ENCODE peak calls at places on chromosomes 6 and 20, in five cellular contexts. One of them, this sample, is unnamed.

GRCh38 chr6:291148-291696 is 1.1 kb upstream of the DUSP22 start:
- DNase-seq in H1: no peak
- DNase-seq in H9: no peak
- DNase-seq in mesenchymal stem cell: no peak
- DNase-seq in trophoblast cell: peak; percentile 98
- DNase-seq in this sample: no peak

GRCh38 chr20:33812673-33813462 is 1.7 kb downstream of the CHMP4B start:
- DNase-seq in H1: no peak
- DNase-seq in H9: no peak
- DNase-seq in mesenchymal stem cell: peak; percentile 52
- DNase-seq in trophoblast cell: peak; percentile 53
- DNase-seq in this sample: no peak

GRCh38 chr6:31399589-31400466 is 3.6 kb upstream of the MICA start:
- DNase-seq in H1: no peak
- DNase-seq in H9: peak; percentile 78
- DNase-seq in mesenchymal stem cell: peak; percentile 95
- DNase-seq in trophoblast cell: peak; percentile 98
- DNase-seq in this sample: peak; percentile 73

GRCh38 chr20:53871541-53871940 is 198.9 kb downstream of the BCAS1 start:
- DNase-seq in H1: no peak
- DNase-seq in H9: no peak
- DNase-seq in mesenchymal stem cell: no peak
- DNase-seq in trophoblast cell: no peak
- DNase-seq in this sample: no peak

GRCh38 chr6:64250126-64250525 is 614.5 kb downstream of the PHF3 start:
- DNase-seq in H1: no peak
- DNase-seq in H9: no peak
- DNase-seq in mesenchymal stem cell: no peak
- DNase-seq in trophoblast cell: no peak
- DNase-seq in this sample: no peak

GRCh38 chr20:61044499-61044898 is 207.6 kb upstream of the CDH4 start:
- DNase-seq in H1: no peak
- DNase-seq in H9: peak; percentile 43
- DNase-seq in mesenchymal stem cell: no peak
- DNase-seq in trophoblast cell: no peak
- DNase-seq in this sample: no peak

GRCh38 chr6:102562713-102563112 is 1169.2 kb downstream of the GRIK2 start:
- DNase-seq in H1: no peak
- DNase-seq in H9: no peak
- DNase-seq in mesenchymal stem cell: no peak
- DNase-seq in trophoblast cell: no peak
- DNase-seq in this sample: no peak

GRCh38 chr6:43705996-43706395 is 18.4 kb upstream of the MRPS18A start:
- DNase-seq in H1: no peak
- DNase-seq in H9: no peak
- DNase-seq in mesenchymal stem cell: no peak
- DNase-seq in trophoblast cell: no peak
- DNase-seq in this sample: no peak

GRCh38 chr6:37135835-37136694 is 33.9 kb upstream of the PIM1 start:
- DNase-seq in H1: no peak
- DNase-seq in H9: no peak
- DNase-seq in mesenchymal stem cell: no peak
- DNase-seq in trophoblast cell: peak; percentile 96
- DNase-seq in this sample: no peak

GRCh38 chr6:37136821-37137200 is 33.1 kb upstream of the PIM1 start:
- DNase-seq in H1: no peak
- DNase-seq in H9: no peak
- DNase-seq in mesenchymal stem cell: no peak
- DNase-seq in trophoblast cell: no peak
- DNase-seq in this sample: no peak

GRCh38 chr6:37139223-37139962 is 30.6 kb upstream of the PIM1 start:
- DNase-seq in H1: no peak
- DNase-seq in H9: no peak
- DNase-seq in mesenchymal stem cell: peak; percentile 22
- DNase-seq in trophoblast cell: peak; percentile 42
- DNase-seq in this sample: no peak

GRCh38 chr6:37137881-37138568 is 31.9 kb upstream of the PIM1 start:
- DNase-seq in H1: peak; percentile 93
- DNase-seq in H9: peak; percentile 94
- DNase-seq in mesenchymal stem cell: peak; percentile 91
- DNase-seq in trophoblast cell: peak; percentile 74
- DNase-seq in this sample: no peak

DNA sequence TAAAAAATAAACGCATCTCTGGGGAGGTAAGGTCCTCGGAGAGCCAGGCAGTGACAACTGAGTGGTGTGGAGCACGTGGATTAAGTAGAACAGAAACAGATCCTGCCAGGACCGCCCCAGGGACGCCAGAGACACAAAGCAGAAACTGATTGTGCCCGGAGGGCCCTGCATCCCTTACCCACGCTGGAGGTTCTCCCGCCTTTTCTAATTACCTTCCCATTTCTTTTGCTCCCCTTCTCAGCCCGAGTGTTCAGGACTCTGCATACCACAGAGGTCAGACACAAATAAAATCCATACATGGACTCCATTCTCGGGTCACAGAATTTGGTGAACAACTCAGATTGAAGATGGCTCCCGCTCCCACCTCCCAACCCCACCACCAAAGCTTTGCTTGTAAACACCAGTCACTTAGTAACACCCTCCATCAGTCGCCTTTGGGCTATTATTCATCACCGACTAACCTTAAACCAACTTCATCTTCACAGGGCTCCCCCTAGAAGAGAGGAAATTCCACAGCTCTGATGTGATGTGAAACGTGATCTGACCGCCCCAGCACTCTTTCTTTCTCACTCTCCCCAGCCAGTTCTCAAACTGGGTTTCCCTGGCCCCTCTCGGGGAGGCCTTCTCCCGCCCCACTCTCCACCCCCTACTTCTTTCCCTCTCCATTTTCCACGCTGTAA is 32.6 kb upstream of the PIM1 start:
- DNase-seq in H1: no peak
- DNase-seq in H9: no peak
- DNase-seq in mesenchymal stem cell: peak; percentile 99
- DNase-seq in trophoblast cell: peak; percentile 94
- DNase-seq in this sample: peak; percentile 92
- H2BK12ac ChIP-seq in H1: peak overlapping the region; percentile 99
- H2BK12ac ChIP-seq in H9: peak overlapping the region; percentile 93
- H2BK12ac ChIP-seq in mesenchymal stem cell: peak overlapping the region; percentile 71
- H2BK12ac ChIP-seq in trophoblast cell: peak overlapping the region; percentile 42
- H2BK12ac ChIP-seq in this sample: no peak overlapping the region

GRCh38 chr20:48676125-48676524 is 151.7 kb downstream of the PREX1 start:
- DNase-seq in H1: no peak
- DNase-seq in H9: no peak
- DNase-seq in mesenchymal stem cell: no peak
- DNase-seq in trophoblast cell: no peak
- DNase-seq in this sample: no peak
- H2BK12ac ChIP-seq in H1: no peak overlapping the region
- H2BK12ac ChIP-seq in H9: no peak overlapping the region
- H2BK12ac ChIP-seq in mesenchymal stem cell: no peak overlapping the region
- H2BK12ac ChIP-seq in trophoblast cell: no peak overlapping the region
- H2BK12ac ChIP-seq in this sample: no peak overlapping the region

GRCh38 chr6:20698675-20699074 is 164.4 kb downstream of the CDKAL1 start:
- DNase-seq in H1: no peak
- DNase-seq in H9: no peak
- DNase-seq in mesenchymal stem cell: no peak
- DNase-seq in trophoblast cell: no peak
- DNase-seq in this sample: no peak
- H2BK12ac ChIP-seq in H1: no peak overlapping the region
- H2BK12ac ChIP-seq in H9: no peak overlapping the region
- H2BK12ac ChIP-seq in mesenchymal stem cell: no peak overlapping the region
- H2BK12ac ChIP-seq in trophoblast cell: no peak overlapping the region
- H2BK12ac ChIP-seq in this sample: no peak overlapping the region

GRCh38 chr6:142671791-142672190 is 273.2 kb downstream of the HIVEP2 start:
- DNase-seq in H1: no peak
- DNase-seq in H9: no peak
- DNase-seq in mesenchymal stem cell: no peak
- DNase-seq in trophoblast cell: no peak
- DNase-seq in this sample: no peak
- H2BK12ac ChIP-seq in H1: no peak overlapping the region
- H2BK12ac ChIP-seq in H9: no peak overlapping the region
- H2BK12ac ChIP-seq in mesenchymal stem cell: no peak overlapping the region
- H2BK12ac ChIP-seq in trophoblast cell: no peak overlapping the region
- H2BK12ac ChIP-seq in this sample: no peak overlapping the region

GRCh38 chr20:62918830-62919229 is 7.5 kb downstream of the DIDO1 start:
- DNase-seq in H1: no peak
- DNase-seq in H9: no peak
- DNase-seq in mesenchymal stem cell: no peak
- DNase-seq in trophoblast cell: no peak
- DNase-seq in this sample: no peak
- H2BK12ac ChIP-seq in H1: no peak overlapping the region
- H2BK12ac ChIP-seq in H9: no peak overlapping the region
- H2BK12ac ChIP-seq in mesenchymal stem cell: no peak overlapping the region
- H2BK12ac ChIP-seq in trophoblast cell: no peak overlapping the region
- H2BK12ac ChIP-seq in this sample: no peak overlapping the region

GRCh38 chr20:1617055-1617454 is 2.8 kb downstream of the SIRPB1 start:
- DNase-seq in H1: no peak
- DNase-seq in H9: no peak
- DNase-seq in mesenchymal stem cell: no peak
- DNase-seq in trophoblast cell: peak; percentile 0
- DNase-seq in this sample: no peak
- H2BK12ac ChIP-seq in H1: no peak overlapping the region
- H2BK12ac ChIP-seq in H9: no peak overlapping the region
- H2BK12ac ChIP-seq in mesenchymal stem cell: no peak overlapping the region
- H2BK12ac ChIP-seq in trophoblast cell: no peak overlapping the region
- H2BK12ac ChIP-seq in this sample: no peak overlapping the region

GRCh38 chr20:37458761-37459160 is 62.3 kb upstream of the NNAT start:
- DNase-seq in H1: no peak
- DNase-seq in H9: no peak
- DNase-seq in mesenchymal stem cell: no peak
- DNase-seq in trophoblast cell: no peak
- DNase-seq in this sample: no peak
- H2BK12ac ChIP-seq in H1: no peak overlapping the region
- H2BK12ac ChIP-seq in H9: no peak overlapping the region
- H2BK12ac ChIP-seq in mesenchymal stem cell: no peak overlapping the region
- H2BK12ac ChIP-seq in trophoblast cell: no peak overlapping the region
- H2BK12ac ChIP-seq in this sample: no peak overlapping the region